ENCODE peak calls at places on chromosomes 2 and 18, in four cellular contexts. K is fibroblast of mammary gland, W is glutamatergic neuron, I is body of pancreas. R is an unnamed sample.

GRCh38 chr2:95333056-95333455 is 35.9 kb downstream of the KCNIP3 start:
- DNase-seq in K (no peak), I (no peak), W (no peak), R (no peak)

GRCh38 chr2:236168110-236169067 is at the start of gene GBX2:
- DNase-seq in I (no peak), K (peak), W (peak), R (peak)

GRCh38 chr18:78049281-78049680 is 799.6 kb downstream of the GALR1 start:
- DNase-seq in I (no peak), K (no peak), W (no peak), R (no peak)

GRCh38 chr2:216658702-216659231 is 25.5 kb downstream of the IGFBP2 start:
- DNase-seq in I (no peak), K (no peak), W (no peak), R (no peak)

GRCh38 chr2:234763051-234763909 is 188.5 kb upstream of the SH3BP4 start:
- DNase-seq in I (no peak), K (peak), W (no peak), R (peak)

GRCh38 chr18:55593888-55594287 is 5.9 kb upstream of the TCF4 start:
- DNase-seq in W (no peak), K (peak), I (no peak), R (no peak)

GRCh38 chr2:67858886-67859285 is 203.9 kb downstream of the C1D start:
- DNase-seq in W (no peak), I (no peak), K (no peak), R (no peak)

GRCh38 chr2:5923957-5924945 is 232.1 kb downstream of the SOX11 start:
- DNase-seq in W (no peak), K (no peak), I (no peak), R (no peak)

GRCh38 chr18:10476430-10476829 is 22.0 kb downstream of the APCDD1 start:
- DNase-seq in W (no peak), K (peak), I (no peak), R (peak)

GRCh38 chr2:159706385-159706980 is 5.8 kb upstream of the MARCHF7 start:
- DNase-seq in I (no peak), K (no peak), W (no peak), R (peak)

GRCh38 chr2:9750224-9751215 is 92.8 kb upstream of the TAF1B start:
- DNase-seq in K (no peak), W (no peak), I (no peak), R (no peak)

GRCh38 chr2:217291259-217291658 is 431.4 kb upstream of the TNP1 start:
- DNase-seq in I (no peak), K (no peak), W (no peak), R (no peak)

GRCh38 chr2:160646684-160647444 is 153.3 kb upstream of the RBMS1 start:
- DNase-seq in I (peak), W (no peak), K (no peak), R (no peak)

GRCh38 chr2:231464576-231465540 is 574 bp upstream of the NCL start:
- DNase-seq in I (peak), K (peak), W (peak), R (no peak)

GRCh38 chr2:201237486-201238241 is 22.7 kb upstream of the CASP8 start:
- DNase-seq in K (no peak), W (no peak), I (no peak), R (no peak)

GRCh38 chr18:50947899-50948298 is 19.9 kb upstream of the ELAC1 start:
- DNase-seq in K (peak), W (no peak), I (no peak), R (peak)

GRCh38 chr2:42052702-42053481 is 5.1 kb downstream of the PKDCC start:
- DNase-seq in I (no peak), K (peak), W (no peak), R (peak)

GRCh38 chr2:240993446-240994160 is 4.8 kb upstream of the SNED1 start:
- DNase-seq in W (no peak), I (peak), K (no peak), R (no peak)

GRCh38 chr18:68428026-68428425 is 286.9 kb downstream of the TMX3 start:
- DNase-seq in I (no peak), W (peak), K (peak), R (peak)

GRCh38 chr18:58501033-58501432 is 127.9 kb downstream of the ALPK2 start:
- DNase-seq in I (no peak), W (no peak), K (no peak), R (no peak)

GRCh38 chr18:21928925-21929324 is 188.3 kb downstream of the MIB1 start:
- DNase-seq in K (no peak), W (no peak), I (no peak), R (no peak)
- TF ChIP-seq CTCF in K (no peak), W (no peak), I (no peak), R (no peak)

DNA sequence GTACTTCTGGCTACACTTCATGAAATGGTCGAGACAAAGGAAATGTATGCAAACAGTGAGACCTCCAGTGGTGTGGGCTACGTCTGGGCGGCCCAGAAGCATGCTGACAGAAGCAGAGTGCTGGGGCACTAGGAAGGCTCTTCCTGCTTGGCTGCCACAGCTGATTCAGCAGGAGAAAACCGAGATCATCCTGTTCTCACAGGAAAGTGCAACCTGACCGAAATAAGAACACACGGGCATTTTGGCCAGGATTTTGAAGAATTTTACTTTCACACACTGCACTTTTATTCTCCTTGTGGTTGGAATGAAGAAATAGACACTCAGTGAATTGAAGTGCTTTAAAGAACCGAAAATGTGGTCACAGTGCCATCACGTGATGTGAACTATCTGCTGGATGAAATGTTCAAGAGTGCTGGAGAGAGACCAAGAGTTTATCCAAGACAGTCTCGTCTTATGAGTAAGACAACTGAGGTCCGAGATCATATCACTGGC is 149.5 kb downstream of the CCBE1 start:
- DNase-seq in W (no peak), I (peak), K (peak), R (peak)
- TF ChIP-seq CTCF in W (no peak), I (no peak), K (peak), R (peak)

GRCh38 chr2:55084631-55085030 is 34.4 kb upstream of the RTN4 start:
- DNase-seq in W (no peak), K (no peak), I (no peak), R (no peak)

GRCh38 chr2:55085113-55085713 is 35.0 kb upstream of the RTN4 start:
- DNase-seq in W (no peak), K (no peak), I (no peak), R (no peak)

GRCh38 chr2:55078956-55079355 is 28.7 kb upstream of the RTN4 start:
- DNase-seq in K (no peak), I (no peak), W (no peak), R (no peak)

DNA sequence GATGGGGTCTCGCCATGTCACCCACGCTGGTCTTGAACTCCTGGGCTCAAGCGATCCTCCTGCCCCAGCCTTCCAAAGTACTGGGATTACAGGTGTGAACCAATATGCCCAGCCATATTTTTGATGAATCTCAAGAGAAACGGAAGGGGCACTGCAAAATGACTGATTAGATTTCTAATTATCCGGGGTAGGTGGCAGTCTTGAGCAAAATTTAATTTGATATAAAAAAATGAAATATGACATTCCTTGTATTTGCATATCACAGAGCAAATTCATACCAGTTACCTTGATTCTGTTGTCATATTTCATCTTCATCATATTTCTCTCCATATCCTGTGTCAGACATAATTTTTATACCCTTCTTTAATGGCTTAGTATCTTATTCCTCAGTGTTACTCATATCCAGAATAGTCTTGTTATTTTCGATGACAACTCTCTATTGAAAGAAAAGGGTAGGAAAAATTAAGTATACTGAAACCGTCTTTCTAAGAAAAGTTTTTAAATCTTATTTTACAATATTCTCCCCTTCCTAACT is 30.0 kb upstream of the RTN4 start:
- DNase-seq in W (no peak), K (no peak), I (no peak), R (no peak)
- TF ChIP-seq CTCF in W (no peak), K (no peak), I (no peak), R (no peak)

GRCh38 chr2:174985624-174986023 is 19.6 kb downstream of the CHN1 start:
- DNase-seq in I (no peak), K (peak), W (no peak), R (peak)
- TF ChIP-seq CTCF in I (no peak), K (peak), W (peak), R (peak)

GRCh38 chr2:229616433-229616832 is 97.9 kb downstream of the DNER start:
- DNase-seq in K (no peak), I (no peak), W (no peak), R (no peak)

GRCh38 chr2:229622495-229623355 is 91.6 kb downstream of the DNER start:
- DNase-seq in K (no peak), I (no peak), W (no peak), R (no peak)

DNA sequence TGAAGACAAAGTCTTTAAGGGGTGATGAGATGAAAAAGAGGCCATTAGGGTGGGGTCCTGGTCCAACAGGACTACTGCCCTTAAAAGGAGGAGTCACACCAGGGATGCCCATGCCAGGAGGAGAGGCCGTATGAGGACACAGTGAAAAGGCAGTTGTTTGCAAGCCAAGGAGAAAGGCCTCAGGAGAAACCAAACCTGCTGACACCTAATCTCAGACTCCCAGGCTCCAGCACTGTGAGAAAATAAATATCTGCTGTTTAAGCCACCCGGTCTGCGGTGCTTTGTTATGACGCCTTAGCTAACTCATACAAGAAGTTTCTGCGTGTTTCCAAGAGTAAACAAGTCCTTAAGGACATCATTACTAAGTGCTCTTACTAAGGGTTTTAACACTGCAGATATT is 93.6 kb downstream of the DNER start:
- DNase-seq in K (no peak), W (no peak), I (peak), R (no peak)
- TF ChIP-seq CTCF in K (no peak), W (no peak), I (no peak), R (no peak)

DNA sequence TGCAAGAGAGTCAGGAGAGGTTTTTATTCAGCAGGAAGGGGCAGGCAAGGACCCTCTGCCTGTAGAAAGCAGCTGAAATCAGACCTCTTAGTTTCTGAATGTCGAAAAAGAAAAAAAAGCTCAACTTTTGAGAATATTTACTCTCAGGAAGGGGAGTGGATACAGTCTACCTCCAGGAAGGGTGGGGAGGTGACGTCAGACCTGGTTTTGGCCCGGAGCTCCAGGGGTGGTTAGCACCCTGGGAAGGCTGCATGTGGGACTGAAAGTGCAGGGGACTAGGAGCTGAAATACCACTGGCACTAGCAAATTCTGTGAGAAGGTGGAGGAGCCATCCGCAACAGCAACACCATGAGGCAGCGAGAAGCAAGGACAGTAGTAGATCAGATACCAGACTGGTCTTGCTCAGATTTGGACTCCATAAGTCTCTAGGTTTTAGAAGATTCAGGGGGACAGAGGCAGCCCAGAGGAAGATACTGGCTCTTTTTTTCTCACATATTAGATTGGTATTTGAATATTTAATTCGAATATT is 19.8 kb downstream of the MC2R start:
- DNase-seq in I (no peak), W (no peak), K (no peak), R (no peak)
- TF ChIP-seq CTCF in I (no peak), W (no peak), K (no peak), R (no peak)

GRCh38 chr2:27086722-27087446 is at the start of gene KHK:
- DNase-seq in I (peak), K (no peak), W (peak), R (no peak)
- TF ChIP-seq CTCF in I (no peak), K (no peak), W (peak), R (no peak)